ENCODE peak calls at places on chromosomes 16 and 17, in eight cellular contexts. M, H, Z, X, L, C, J and Y are unnamed samples.
A peak's percentile ranks its signal among the peaks of the same experiment; 100 is the strongest.

GRCh38 chr17:68328676-68329075 is 37.4 kb downstream of the ARSG start:
- DNase-seq in M (no peak), H (peak; percentile 7), Z (no peak), X (no peak), L (no peak), C (no peak), J (no peak), Y (no peak)

GRCh38 chr17:37701424-37702020 is 43.3 kb downstream of the HNF1B start:
- DNase-seq in M (no peak), H (no peak), Z (no peak), X (peak; percentile 41), L (no peak), C (peak; percentile 6), J (peak; percentile 13), Y (no peak)

GRCh38 chr16:69932228-69932627 is 18.9 kb upstream of the CLEC18A start:
- DNase-seq in M (no peak), H (no peak), Z (no peak), X (no peak), L (no peak), C (no peak), J (no peak), Y (no peak)

GRCh38 chr16:482468-483185 is 44.9 kb upstream of the CAPN15 start:
- DNase-seq in M (no peak), H (no peak), Z (no peak), X (no peak), L (no peak), C (no peak), J (no peak), Y (no peak)

GRCh38 chr17:2854662-2855061 is 58.4 kb downstream of the RAP1GAP2 start:
- DNase-seq in M (peak; percentile 49), H (no peak), Z (no peak), X (no peak), L (peak; percentile 59), C (no peak), J (peak; percentile 6), Y (no peak)

GRCh38 chr16:81446318-81447275 is 2.0 kb downstream of the CMIP start:
- DNase-seq in M (no peak), H (peak; percentile 51), Z (peak; percentile 60), X (no peak), L (peak; percentile 73), C (no peak), J (peak; percentile 60), Y (no peak)

GRCh38 chr16:51762081-51762995 is 611.3 kb upstream of the SALL1 start:
- DNase-seq in M (peak; percentile 55), H (peak; percentile 70), Z (peak; percentile 69), X (peak; percentile 30), L (peak; percentile 92), C (peak; percentile 42), J (peak; percentile 73), Y (peak; percentile 49)

GRCh38 chr16:74623214-74623842 is 16.4 kb upstream of the GLG1 start:
- DNase-seq in M (no peak), H (peak; percentile 68), Z (peak; percentile 35), X (no peak), L (no peak), C (no peak), J (no peak), Y (peak; percentile 39)

GRCh38 chr16:86100205-86101134 is 201.5 kb downstream of the IRF8 start:
- DNase-seq in M (no peak), H (peak; percentile 78), Z (peak; percentile 20), X (no peak), L (no peak), C (no peak), J (no peak), Y (no peak)

GRCh38 chr17:64343833-64344637 is 46.6 kb downstream of the PECAM1 start:
- DNase-seq in M (peak; percentile 92), H (peak; percentile 90), Z (peak; percentile 93), X (no peak), L (peak; percentile 88), C (no peak), J (peak; percentile 83), Y (no peak)

GRCh38 chr17:32659419-32659842 is 172.6 kb downstream of the CDK5R1 start:
- DNase-seq in M (peak; percentile 65), H (peak; percentile 55), Z (peak; percentile 33), X (peak; percentile 45), L (peak; percentile 90), C (peak; percentile 37), J (peak; percentile 36), Y (peak; percentile 44)

GRCh38 chr16:57530104-57530522 is 6.3 kb downstream of the CCDC102A start:
- DNase-seq in M (no peak), H (peak; percentile 76), Z (peak; percentile 76), X (peak; percentile 65), L (peak; percentile 61), C (peak; percentile 31), J (peak; percentile 62), Y (no peak)

GRCh38 chr17:50627782-50628601 is 6.7 kb upstream of the ABCC3 start:
- DNase-seq in M (no peak), H (no peak), Z (no peak), X (no peak), L (no peak), C (no peak), J (no peak), Y (peak; percentile 47)

GRCh38 chr17:41678907-41679739 is 9.6 kb upstream of the EIF1 start:
- DNase-seq in M (peak; percentile 53), H (peak; percentile 28), Z (peak; percentile 79), X (peak; percentile 82), L (no peak), C (no peak), J (peak; percentile 28), Y (no peak)

GRCh38 chr17:55693244-55694216 is 29.1 kb downstream of the TMEM100 start:
- DNase-seq in M (no peak), H (peak; percentile 4), Z (no peak), X (no peak), L (peak; percentile 69), C (no peak), J (peak; percentile 33), Y (no peak)

GRCh38 chr17:78934681-78935418 is 9.7 kb upstream of the TIMP2 start:
- DNase-seq in M (no peak), H (peak; percentile 51), Z (peak; percentile 41), X (no peak), L (no peak), C (no peak), J (peak; percentile 31), Y (no peak)

GRCh38 chr17:41737680-41738023 is 3.2 kb upstream of the HAP1 start:
- DNase-seq in M (no peak), H (no peak), Z (no peak), X (no peak), L (no peak), C (no peak), J (no peak), Y (no peak)

GRCh38 chr17:75344664-75345063 is 55.4 kb upstream of the SLC25A19 start:
- DNase-seq in M (no peak), H (peak; percentile 36), Z (peak; percentile 30), X (no peak), L (no peak), C (no peak), J (no peak), Y (peak; percentile 15)

GRCh38 chr17:78121801-78122220 is 6.7 kb downstream of the TMC6 start:
- DNase-seq in M (no peak), H (no peak), Z (no peak), X (no peak), L (no peak), C (no peak), J (no peak), Y (no peak)

GRCh38 chr17:78226752-78227454 is 4.5 kb upstream of the TMEM235 start:
- DNase-seq in M (no peak), H (no peak), Z (no peak), X (no peak), L (no peak), C (no peak), J (no peak), Y (no peak)

GRCh38 chr16:50103764-50104163 is 38.0 kb downstream of the HEATR3 start:
- DNase-seq in M (no peak), H (no peak), Z (no peak), X (no peak), L (no peak), C (no peak), J (no peak), Y (no peak)

GRCh38 chr16:23852794-23853562 is 17.2 kb downstream of the PRKCB start:
- DNase-seq in M (no peak), H (no peak), Z (no peak), X (no peak), L (no peak), C (no peak), J (no peak), Y (no peak)

GRCh38 chr17:45147581-45148182 is 593 bp upstream of the HEXIM1 start:
- DNase-seq in M (peak; percentile 84), H (peak; percentile 97), Z (peak; percentile 96), X (peak; percentile 82), L (peak; percentile 93), C (peak; percentile 57), J (peak; percentile 86), Y (peak; percentile 97)

GRCh38 chr17:58007781-58008706 is 998 bp upstream of the SRSF1 start:
- DNase-seq in M (no peak), H (no peak), Z (no peak), X (no peak), L (no peak), C (no peak), J (peak; percentile 22), Y (no peak)

GRCh38 chr16:4058386-4058785 is 57.9 kb downstream of the ADCY9 start:
- DNase-seq in M (no peak), H (peak; percentile 44), Z (no peak), X (no peak), L (no peak), C (no peak), J (no peak), Y (no peak)

GRCh38 chr17:2545393-2545792 is 33.7 kb upstream of the METTL16 start:
- DNase-seq in M (peak; percentile 38), H (no peak), Z (no peak), X (no peak), L (peak; percentile 55), C (no peak), J (no peak), Y (no peak)

GRCh38 chr17:81398855-81399451 is 3.7 kb downstream of the BAHCC1 start:
- DNase-seq in M (no peak), H (no peak), Z (no peak), X (no peak), L (peak; percentile 65), C (no peak), J (peak; percentile 61), Y (peak; percentile 24)

GRCh38 chr17:61461967-61462733 is 9.9 kb downstream of the TBX4 start:
- DNase-seq in M (no peak), H (no peak), Z (no peak), X (no peak), L (no peak), C (no peak), J (no peak), Y (no peak)

GRCh38 chr16:86669285-86669805 is 91.0 kb downstream of the FOXL1 start:
- DNase-seq in M (no peak), H (no peak), Z (no peak), X (no peak), L (no peak), C (no peak), J (no peak), Y (no peak)

GRCh38 chr17:51352798-51353197 is 92.5 kb downstream of the UTP18 start:
- DNase-seq in M (no peak), H (no peak), Z (peak; percentile 32), X (no peak), L (no peak), C (no peak), J (peak; percentile 23), Y (no peak)

GRCh38 chr16:23496826-23497542 is 13.3 kb downstream of the GGA2 start:
- DNase-seq in M (no peak), H (peak; percentile 21), Z (no peak), X (no peak), L (no peak), C (no peak), J (no peak), Y (peak; percentile 5)

GRCh38 chr17:62995377-62995885 is 29.4 kb downstream of the TANC2 start:
- DNase-seq in M (peak; percentile 8), H (peak; percentile 43), Z (peak; percentile 37), X (no peak), L (peak; percentile 47), C (no peak), J (peak; percentile 35), Y (no peak)

GRCh38 chr16:48535831-48536599 is 74.0 kb downstream of the N4BP1 start:
- DNase-seq in M (peak; percentile 50), H (peak; percentile 31), Z (peak; percentile 26), X (no peak), L (peak; percentile 89), C (no peak), J (no peak), Y (no peak)

GRCh38 chr17:17258998-17259397 is 22.0 kb upstream of the FLCN start:
- DNase-seq in M (no peak), H (no peak), Z (no peak), X (no peak), L (no peak), C (no peak), J (no peak), Y (no peak)